ENCODE peak calls at places on chromosomes 13 and 19, in eight cellular contexts. R, E, I, V, K, M, Z and X are unnamed samples.

GRCh38 chr13:41552031-41552430 is 94.7 kb downstream of the RGCC start:
- DNase-seq in R (no peak), E (no peak), I (no peak), V (no peak), K (no peak), M (no peak), Z (peak; percentile 62), X (no peak)

GRCh38 chr19:2039082-2039958 is 11.7 kb downstream of the MKNK2 start:
- DNase-seq in R (no peak), E (peak; percentile 16), I (no peak), V (no peak), K (no peak), M (no peak), Z (no peak), X (no peak)

GRCh38 chr13:36275190-36276002 is 22.2 kb downstream of the CCDC169 start:
- DNase-seq in R (peak; percentile 65), E (peak; percentile 83), I (peak; percentile 85), V (peak; percentile 35), K (peak; percentile 51), M (no peak), Z (peak; percentile 39), X (peak; percentile 48)

GRCh38 chr19:51122112-51122981 is 2.4 kb upstream of the SIGLEC9 start:
- DNase-seq in R (no peak), E (no peak), I (no peak), V (no peak), K (no peak), M (no peak), Z (no peak), X (no peak)

GRCh38 chr19:8304841-8305621 is 3.1 kb downstream of the CD320 start:
- DNase-seq in R (no peak), E (peak; percentile 18), I (peak; percentile 94), V (peak; percentile 58), K (no peak), M (peak; percentile 38), Z (peak; percentile 80), X (peak; percentile 35)

GRCh38 chr19:43747557-43748204 is 7.1 kb downstream of the SMG9 start:
- DNase-seq in R (no peak), E (no peak), I (no peak), V (no peak), K (no peak), M (no peak), Z (no peak), X (no peak)

GRCh38 chr19:33186431-33186830 is 7.7 kb upstream of the LRP3 start:
- DNase-seq in R (no peak), E (no peak), I (no peak), V (no peak), K (no peak), M (no peak), Z (no peak), X (no peak)

GRCh38 chr13:41827507-41828213 is 133.2 kb downstream of the VWA8 start:
- DNase-seq in R (peak; percentile 88), E (peak; percentile 21), I (no peak), V (no peak), K (no peak), M (peak; percentile 39), Z (no peak), X (peak; percentile 13)

GRCh38 chr13:36788276-36788675 is 30.7 kb upstream of the RFXAP start:
- DNase-seq in R (peak; percentile 78), E (no peak), I (no peak), V (no peak), K (no peak), M (no peak), Z (no peak), X (no peak)

GRCh38 chr13:32527151-32527550 is 11.4 kb downstream of the N4BP2L2 start:
- DNase-seq in R (no peak), E (no peak), I (no peak), V (no peak), K (no peak), M (no peak), Z (no peak), X (no peak)

GRCh38 chr13:32530841-32531253 is 7.7 kb downstream of the N4BP2L2 start:
- DNase-seq in R (no peak), E (peak; percentile 16), I (peak; percentile 1), V (peak; percentile 7), K (peak; percentile 57), M (no peak), Z (no peak), X (no peak)

GRCh38 chr13:32528358-32528757 is 10.2 kb downstream of the N4BP2L2 start:
- DNase-seq in R (no peak), E (no peak), I (no peak), V (no peak), K (no peak), M (no peak), Z (no peak), X (no peak)
- H3K9me2 ChIP-seq in R (no peaks in the 10 kb centered on the region), E (no peaks in the 10 kb centered on the region), I (no peaks in the 10 kb centered on the region), V (no peaks in the 10 kb centered on the region), K (no peaks in the 10 kb centered on the region), M (no peaks in the 10 kb centered on the region), Z (no peaks in the 10 kb centered on the region), X (no peaks in the 10 kb centered on the region)

DNA sequence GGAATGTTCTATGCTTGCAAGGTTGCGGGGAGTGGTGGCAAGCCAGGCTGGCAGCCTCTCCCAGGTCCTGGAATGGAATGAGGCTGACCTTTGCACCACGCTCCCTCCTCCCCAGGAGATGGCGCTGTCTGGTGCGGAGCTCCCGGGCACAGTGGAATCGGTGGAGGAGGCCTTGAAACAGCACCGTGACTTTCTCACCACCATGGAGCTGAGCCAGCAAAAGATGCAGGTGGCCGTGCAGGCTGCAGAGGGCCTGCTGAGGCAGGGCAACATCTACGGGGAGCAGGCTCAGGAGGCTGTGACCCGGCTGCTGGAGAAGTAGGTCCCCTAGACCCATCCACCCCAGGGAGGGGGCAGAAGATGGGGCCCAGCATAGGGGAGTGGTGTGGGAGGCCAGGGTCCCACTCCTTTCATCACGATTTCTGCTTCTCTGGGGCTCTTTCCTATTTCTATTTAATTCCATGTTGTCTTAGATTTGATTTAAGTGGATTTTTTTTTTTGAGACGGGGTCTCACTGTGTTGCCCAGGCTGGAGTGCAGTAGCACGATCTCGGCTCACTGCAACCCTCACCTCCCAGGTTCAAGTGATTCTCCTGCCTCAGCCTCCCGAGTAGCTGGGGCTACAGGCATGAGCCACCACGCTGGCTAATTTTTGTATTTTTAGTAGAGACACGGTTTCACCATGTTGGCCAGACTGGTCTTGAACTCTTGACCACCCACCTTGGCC is 53.2 kb upstream of the SHKBP1 start:
- DNase-seq in R (peak; percentile 66), E (peak; percentile 86), I (peak; percentile 93), V (peak; percentile 84), K (peak; percentile 89), M (peak; percentile 72), Z (peak; percentile 83), X (peak; percentile 61)
- TF ChIP-seq CTCF in R (peak; percentile 71), E (peak; percentile 69), I (peak; percentile 97), V (peak; percentile 87), K (peak; percentile 91), M (peak; percentile 95), Z (peak; percentile 74), X (peak; percentile 70)

DNA sequence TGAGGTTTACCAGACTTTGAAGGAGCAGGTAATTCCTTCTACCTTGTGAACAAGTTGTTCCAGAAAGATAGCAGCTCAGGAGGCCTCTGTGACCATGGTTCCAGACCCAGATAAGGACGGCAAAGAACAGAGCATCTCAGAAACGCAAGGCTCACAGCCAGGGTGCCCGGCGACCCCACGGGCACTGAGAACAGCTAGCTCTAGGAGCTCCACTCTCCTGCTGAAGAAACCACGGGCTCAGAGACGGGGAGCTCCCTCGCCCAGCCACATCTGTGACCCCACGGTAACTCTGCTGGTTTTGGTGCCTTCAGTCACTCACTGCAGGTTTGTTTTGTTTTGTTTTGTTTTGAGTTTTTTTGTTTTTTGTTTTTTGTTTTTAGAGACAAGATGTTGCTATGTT is 16.0 kb upstream of the NCCRP1 start:
- DNase-seq in R (no peak), E (no peak), I (no peak), V (no peak), K (no peak), M (no peak), Z (no peak), X (no peak)
- H3K9me2 ChIP-seq in R (no peaks in the 10 kb centered on the region), E (no peaks in the 10 kb centered on the region), I (no peaks in the 10 kb centered on the region), V (no peaks in the 10 kb centered on the region), K (no peaks in the 10 kb centered on the region), M (no peaks in the 10 kb centered on the region), Z (no peaks in the 10 kb centered on the region), X (no peaks in the 10 kb centered on the region)

DNA sequence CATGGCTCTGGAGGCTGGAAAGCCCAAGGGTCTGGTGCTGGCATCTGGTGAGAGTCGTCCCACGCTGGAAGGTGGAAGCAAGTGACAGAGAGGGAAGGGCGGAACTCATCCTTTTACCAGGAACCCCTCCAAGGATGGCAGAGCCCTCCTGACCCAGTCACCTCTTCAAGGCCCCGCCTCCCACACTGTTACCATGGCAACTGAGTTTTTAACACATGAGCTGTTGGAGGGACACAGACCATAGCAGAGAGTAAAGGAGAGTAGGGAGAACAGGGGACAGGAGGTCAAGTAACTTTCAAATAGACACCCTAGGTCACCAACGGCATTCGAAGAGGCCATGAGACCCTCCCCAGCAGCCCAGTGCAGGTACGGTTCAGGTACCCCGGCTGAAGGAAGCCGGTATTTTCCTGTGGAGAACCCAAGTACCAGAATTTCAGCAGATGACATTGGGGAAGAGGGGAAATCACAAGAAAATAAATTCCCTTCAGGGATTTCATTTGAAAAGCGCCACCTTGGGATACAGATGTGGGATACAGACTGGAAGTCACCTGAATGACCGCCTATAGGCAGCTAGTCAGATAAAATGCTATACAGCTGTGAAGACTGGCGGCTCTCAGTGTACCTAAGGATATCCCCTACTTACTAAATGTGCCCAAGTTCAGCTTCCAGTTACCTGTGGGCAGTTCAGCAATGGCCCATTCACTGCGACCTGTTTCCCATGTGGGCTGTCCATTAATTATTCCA is 8.0 kb downstream of the IL17D start:
- DNase-seq in R (no peak), E (no peak), I (peak; percentile 86), V (no peak), K (no peak), M (no peak), Z (no peak), X (no peak)
- TF ChIP-seq CTCF in R (no peak), E (no peak), I (no peak), V (no peak), K (no peak), M (no peak), Z (no peak), X (peak; percentile 55)

GRCh38 chr19:17515408-17516149 is 4.1 kb downstream of the PGLS start:
- DNase-seq in R (no peak), E (no peak), I (no peak), V (no peak), K (no peak), M (no peak), Z (no peak), X (no peak)

GRCh38 chr19:17517898-17518297 is 6.4 kb downstream of the PGLS start:
- DNase-seq in R (no peak), E (no peak), I (no peak), V (no peak), K (no peak), M (no peak), Z (no peak), X (no peak)

GRCh38 chr19:17522988-17523872 is 11.8 kb downstream of the PGLS start:
- DNase-seq in R (no peak), E (no peak), I (no peak), V (peak; percentile 97), K (peak; percentile 79), M (no peak), Z (no peak), X (no peak)

GRCh38 chr19:17520865-17521264 is 9.4 kb downstream of the PGLS start:
- DNase-seq in R (no peak), E (no peak), I (no peak), V (no peak), K (no peak), M (no peak), Z (no peak), X (no peak)

GRCh38 chr19:17519967-17520366 is 8.5 kb downstream of the PGLS start:
- DNase-seq in R (no peak), E (no peak), I (no peak), V (no peak), K (no peak), M (no peak), Z (no peak), X (no peak)
- H3K9me2 ChIP-seq in R (no peaks in the 10 kb centered on the region), E (no peaks in the 10 kb centered on the region), I (no peaks in the 10 kb centered on the region), V (no peaks in the 10 kb centered on the region), K (no peaks in the 10 kb centered on the region), M (no peaks in the 10 kb centered on the region), Z (no peaks in the 10 kb centered on the region), X (no peaks in the 10 kb centered on the region)

GRCh38 chr19:35643255-35644205 is 2.0 kb downstream of the ETV2 start:
- DNase-seq in R (peak; percentile 72), E (peak; percentile 93), I (peak; percentile 96), V (peak; percentile 92), K (peak; percentile 87), M (peak; percentile 75), Z (peak; percentile 96), X (peak; percentile 63)
- TF ChIP-seq CTCF in R (no peak), E (no peak), I (no peak), V (no peak), K (no peak), M (no peak), Z (no peak), X (no peak)